ENCODE peak calls at places on chromosomes 16 and 17, in five cellular contexts. N is uterus, K is heart left ventricle, J is HCT116, Y is prostate gland. M is an unnamed sample.

GRCh38 chr17:79935845-79936470 is 96.7 kb upstream of the CBX4 start:
- DNase-seq in J (no peak), K (no peak), Y (no peak), N (no peak), M (no peak)

GRCh38 chr17:17570798-17571716 is 20.5 kb downstream of the PEMT start:
- DNase-seq in J (no peak), K (peak; percentile 56), N (no peak), Y (no peak), M (no peak)

GRCh38 chr17:73091770-73092517 is 544 bp downstream of the SLC39A11 start:
- DNase-seq in J (no peak), N (peak; percentile 41), Y (peak; percentile 38), K (peak; percentile 40), M (peak; percentile 40)

GRCh38 chr17:14245002-14245401 is 8.3 kb upstream of the CDRT15 start:
- DNase-seq in K (no peak), J (peak; percentile 7), Y (no peak), N (no peak), M (no peak)

GRCh38 chr16:11586856-11587642 is at the start of gene LITAF:
- DNase-seq in K (peak; percentile 80), J (no peak), N (peak; percentile 76), Y (peak; percentile 60), M (peak; percentile 95)

GRCh38 chr16:29891525-29892457 is 7.6 kb downstream of the SEZ6L2 start:
- DNase-seq in Y (no peak), J (no peak), N (no peak), K (no peak), M (peak; percentile 44)

GRCh38 chr16:30526137-30526822 is at the start of gene ZNF768:
- DNase-seq in K (peak; percentile 58), J (no peak), N (peak; percentile 50), Y (no peak), M (peak; percentile 52)

GRCh38 chr16:67403976-67404555 is 10.8 kb upstream of the TPPP3 start:
- DNase-seq in Y (no peak), J (no peak), K (no peak), N (no peak), M (peak; percentile 36)

GRCh38 chr16:53056528-53056881 is 1.7 kb downstream of the CHD9 start:
- DNase-seq in N (no peak), K (no peak), Y (no peak), J (no peak), M (peak; percentile 41)

GRCh38 chr16:82938108-82938507 is 311.3 kb downstream of the CDH13 start:
- DNase-seq in J (no peak), N (no peak), Y (no peak), K (no peak), M (no peak)

GRCh38 chr17:46772013-46772878 is 46.2 kb downstream of the WNT3 start:
- DNase-seq in Y (no peak), N (no peak), K (peak; percentile 38), J (no peak), M (peak; percentile 52)

GRCh38 chr16:907361-907760 is 63.4 kb downstream of the LMF1 start:
- DNase-seq in Y (no peak), K (peak; percentile 13), N (no peak), J (no peak), M (peak; percentile 45)

GRCh38 chr17:59547131-59547915 is 18.1 kb upstream of the DHX40 start:
- DNase-seq in K (no peak), Y (no peak), J (no peak), N (no peak), M (no peak)

GRCh38 chr16:72635104-72635503 is 412.8 kb downstream of the ZFHX3 start:
- DNase-seq in K (no peak), Y (no peak), N (no peak), J (no peak), M (no peak)

GRCh38 chr17:75087558-75088453 is at the start of gene SLC16A5:
- DNase-seq in J (peak; percentile 84), N (peak; percentile 91), Y (peak; percentile 92), K (peak; percentile 93), M (peak; percentile 98)
- TF ChIP-seq POLR2A in J (peak; percentile 77), N (peak; percentile 64), Y (peak; percentile 75), K (peak; percentile 57), M (peak; percentile 44)

DNA sequence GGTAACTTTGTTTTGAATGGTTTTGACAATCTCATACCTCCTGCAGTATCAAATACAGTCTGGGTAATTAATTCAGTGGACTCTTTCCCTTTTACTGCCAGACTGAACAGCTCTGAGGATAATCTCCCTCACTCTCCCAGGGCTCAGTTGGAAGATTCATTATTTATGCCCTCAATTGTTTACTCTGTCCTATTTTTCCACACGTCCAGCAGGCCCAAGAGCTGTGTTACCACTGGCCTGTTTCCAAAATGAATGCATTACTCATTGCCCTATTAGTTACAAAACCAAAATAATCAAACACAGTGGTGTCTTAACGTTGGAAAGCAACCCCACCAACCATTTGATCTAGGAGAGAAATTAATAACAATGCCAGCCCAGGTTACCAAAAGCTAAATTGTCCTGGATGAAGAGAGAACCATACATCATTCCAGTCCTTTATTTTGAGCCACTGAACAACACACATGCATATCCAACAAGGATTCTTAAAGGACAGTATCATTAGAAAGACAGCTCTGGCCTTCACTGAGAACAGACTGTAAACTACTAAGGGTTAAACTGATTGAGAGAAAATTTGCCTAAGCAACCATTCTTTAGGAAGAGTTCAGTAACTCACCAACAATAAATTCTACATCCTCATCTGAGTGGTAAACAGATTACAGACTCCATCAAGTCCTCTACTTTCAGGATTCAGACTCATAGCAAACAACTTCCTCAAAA is 34.5 kb downstream of the FAM222B start:
- DNase-seq in K (no peak), N (no peak), Y (peak; percentile 10), J (peak; percentile 69), M (no peak)
- H3K4me3 ChIP-seq in K (no peak overlapping the region), N (no peak overlapping the region), Y (no peak overlapping the region), J (peak overlapping the region; percentile 27), M (no peak overlapping the region)

GRCh38 chr17:40314557-40314953 is 5.6 kb downstream of the RARA start:
- DNase-seq in K (peak; percentile 91), N (peak; percentile 71), Y (peak; percentile 96), J (peak; percentile 95), M (peak; percentile 99)
- H3K27ac ChIP-seq in K (peak overlapping the region; percentile 57), N (peak overlapping the region; percentile 29), Y (peak overlapping the region; percentile 28), J (peak overlapping the region; percentile 53), M (peak overlapping the region; percentile 84)

DNA sequence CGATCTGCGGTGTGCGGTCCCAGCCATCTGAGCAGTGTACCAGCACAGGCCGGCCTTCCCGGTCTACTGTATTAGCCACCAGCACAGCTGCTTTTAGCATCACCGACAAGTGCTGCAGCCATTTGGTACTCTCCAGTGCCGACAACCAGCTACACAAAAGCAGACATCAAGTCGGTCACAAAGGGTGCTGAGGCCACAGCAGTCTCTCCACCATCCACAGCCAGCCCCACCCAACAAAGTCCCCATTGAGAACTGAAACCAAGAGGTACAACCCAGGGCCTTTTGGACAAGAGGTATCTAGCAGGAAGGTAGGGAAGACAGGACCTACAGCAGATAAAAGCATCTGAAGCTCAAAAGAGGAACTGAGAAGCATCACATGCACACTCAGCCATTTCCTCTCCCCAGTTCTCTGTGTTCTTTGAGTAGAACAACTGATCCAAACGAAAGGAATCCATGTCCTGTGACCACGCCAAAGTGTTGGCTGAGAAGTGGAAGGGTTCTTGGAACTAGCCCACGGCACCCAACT is 9.5 kb downstream of the MTMR4 start:
- DNase-seq in K (no peak), J (no peak), Y (no peak), N (no peak), M (no peak)
- TF ChIP-seq POLR2A in K (no peak), J (no peak), Y (no peak), N (no peak), M (no peak)

GRCh38 chr17:40442392-40443195 is 656 bp upstream of the IGFBP4 start:
- DNase-seq in Y (no peak), J (no peak), N (peak; percentile 70), K (peak; percentile 71), M (no peak)
- H3K4me3 ChIP-seq in Y (peak overlapping the region; percentile 52), J (no peak overlapping the region), N (peak overlapping the region; percentile 87), K (peak overlapping the region; percentile 80), M (peak overlapping the region; percentile 67)

DNA sequence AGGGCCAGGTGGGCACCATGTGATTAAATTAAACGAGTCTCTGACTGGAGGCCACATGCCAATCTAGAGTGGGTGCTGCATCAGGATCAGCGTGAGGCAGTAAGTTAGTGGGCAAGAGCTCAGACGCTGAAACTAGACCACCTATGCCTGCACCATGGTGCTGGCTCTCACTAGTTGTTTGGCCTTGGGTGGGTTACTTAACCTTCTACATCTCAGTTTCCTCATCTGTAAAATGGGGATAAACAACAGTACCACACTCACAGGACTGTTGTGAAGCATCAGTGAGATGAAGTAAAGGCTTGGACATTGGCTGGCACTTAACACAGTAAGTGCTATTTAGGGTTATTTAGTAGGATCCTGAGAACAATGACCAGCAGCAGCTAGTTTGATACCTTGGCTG is 5.9 kb downstream of the NDUFAB1 start:
- DNase-seq in J (no peak), N (no peak), Y (no peak), K (no peak), M (no peak)
- H3K27ac ChIP-seq in J (no peak overlapping the region), N (no peak overlapping the region), Y (no peak overlapping the region), K (no peak overlapping the region), M (no peak overlapping the region)

DNA sequence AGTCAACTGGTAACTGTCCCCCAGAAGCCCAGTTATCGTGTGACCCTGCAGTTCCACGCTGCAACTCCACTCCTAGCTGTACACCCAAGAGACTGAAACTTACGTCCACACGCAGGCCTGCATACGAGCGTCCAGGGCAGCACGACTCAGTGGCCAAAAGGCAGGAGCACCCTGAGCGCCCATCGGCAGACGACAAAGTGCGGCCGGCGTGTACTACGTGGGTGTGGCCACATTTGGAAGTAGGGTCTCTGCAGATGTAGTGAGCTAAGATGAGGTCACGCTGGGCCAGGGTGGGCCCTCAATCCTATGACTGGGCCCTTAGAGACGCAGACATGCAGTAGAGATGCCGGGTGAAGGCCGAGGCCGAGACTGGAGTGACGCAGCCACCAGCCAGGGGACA is 13.5 kb downstream of the GALNS start:
- DNase-seq in K (no peak), J (no peak), N (no peak), Y (no peak), M (no peak)
- TF ChIP-seq POLR2A in K (no peak), J (no peak), N (no peak), Y (no peak), M (no peak)

GRCh38 chr16:87762071-87762571 is 3.7 kb downstream of the KLHDC4 start:
- DNase-seq in N (no peak), K (no peak), Y (peak; percentile 15), J (no peak), M (no peak)
- H3K4me3 ChIP-seq in N (no peak overlapping the region), K (no peak overlapping the region), Y (no peak overlapping the region), J (no peak overlapping the region), M (no peak overlapping the region)

DNA sequence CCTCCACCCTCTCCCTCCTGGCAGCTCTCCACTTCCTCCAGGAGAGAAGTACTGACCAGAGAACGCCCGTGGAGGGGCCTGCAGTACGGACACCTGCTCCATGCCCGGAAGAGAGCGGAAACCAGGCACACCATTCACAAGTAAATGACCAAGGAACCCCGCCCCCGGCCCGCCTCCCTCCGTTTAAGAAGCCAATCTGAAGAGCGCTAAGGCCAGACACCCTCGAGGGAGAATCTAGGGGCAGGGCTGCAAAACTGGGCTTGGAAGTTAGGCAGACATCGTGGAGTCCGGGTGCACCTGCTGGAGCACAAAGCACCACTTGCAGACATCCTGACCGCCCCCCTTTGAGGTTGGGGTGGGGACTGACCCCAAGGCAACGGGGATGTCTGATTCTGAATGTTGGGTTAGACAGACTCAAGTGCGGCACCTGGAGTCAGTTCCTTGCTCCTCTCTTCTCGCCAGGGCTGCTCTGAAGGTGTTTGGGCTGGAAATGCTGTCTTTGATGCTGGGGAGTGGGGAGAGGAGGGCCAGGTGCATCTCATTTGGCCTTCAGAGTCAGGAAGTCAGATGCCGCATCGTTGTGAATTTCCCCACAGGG is 964 bp upstream of the FAAP100 start:
- DNase-seq in Y (peak; percentile 73), K (peak; percentile 78), N (peak; percentile 61), J (peak; percentile 80), M (peak; percentile 89)
- H3K27ac ChIP-seq in Y (peak overlapping the region; percentile 83), K (peak overlapping the region; percentile 85), N (peak overlapping the region; percentile 62), J (peak overlapping the region; percentile 86), M (peak overlapping the region; percentile 86)

M was measured in upper lobe of left lung.